ENCODE peak calls at places on chromosomes 3 and 15, in nine cellular contexts. Q, D, W, Z, C, N, B, G and S are unnamed samples.

GRCh38 chr3:71087109-71088018 is 496.2 kb downstream of the FOXP1 start:
- DNase-seq in Q (peak), D (no peak), W (peak), Z (peak), C (no peak), N (peak), B (no peak), G (peak), S (peak)

GRCh38 chr3:48984648-48985047 is 5.4 kb upstream of the P4HTM start:
- DNase-seq in Q (no peak), D (no peak), W (no peak), Z (no peak), C (no peak), N (no peak), B (no peak), G (no peak), S (no peak)

GRCh38 chr3:128492353-128493220 is at the start of gene GATA2:
- DNase-seq in Q (peak), D (peak), W (no peak), Z (no peak), C (no peak), N (peak), B (no peak), G (peak), S (no peak)

GRCh38 chr3:105629725-105630124 is 239.1 kb downstream of the CBLB start:
- DNase-seq in Q (no peak), D (no peak), W (no peak), Z (no peak), C (no peak), N (no peak), B (no peak), G (no peak), S (no peak)

GRCh38 chr3:150544040-150544439 is 2.3 kb downstream of the SERP1 start:
- DNase-seq in Q (peak), D (no peak), W (no peak), Z (no peak), C (no peak), N (no peak), B (no peak), G (no peak), S (no peak)

GRCh38 chr3:194275721-194276120 is 75.4 kb downstream of the CPN2 start:
- DNase-seq in Q (no peak), D (no peak), W (no peak), Z (no peak), C (no peak), N (peak), B (no peak), G (no peak), S (no peak)

GRCh38 chr15:90994059-90994416 is 297 bp downstream of the PRC1 start:
- DNase-seq in Q (no peak), D (peak), W (no peak), Z (peak), C (no peak), N (peak), B (no peak), G (peak), S (no peak)

GRCh38 chr3:156812521-156813335 is 13.4 kb upstream of the LEKR1 start:
- DNase-seq in Q (no peak), D (peak), W (no peak), Z (peak), C (peak), N (peak), B (no peak), G (no peak), S (no peak)

GRCh38 chr15:39434126-39434525 is 146.8 kb upstream of the THBS1 start:
- DNase-seq in Q (peak), D (no peak), W (no peak), Z (no peak), C (no peak), N (no peak), B (no peak), G (no peak), S (no peak)

GRCh38 chr3:106688463-106688862 is 688.8 kb upstream of the CCDC54 start:
- DNase-seq in Q (peak), D (peak), W (no peak), Z (no peak), C (peak), N (no peak), B (no peak), G (no peak), S (no peak)

GRCh38 chr15:63517614-63518013 is 13.2 kb downstream of the USP3 start:
- DNase-seq in Q (no peak), D (no peak), W (no peak), Z (no peak), C (no peak), N (no peak), B (no peak), G (no peak), S (no peak)

GRCh38 chr15:89089316-89090230 is 1.3 kb downstream of the ABHD2 start:
- DNase-seq in Q (no peak), D (no peak), W (no peak), Z (no peak), C (no peak), N (no peak), B (no peak), G (no peak), S (no peak)

GRCh38 chr3:123471106-123471505 is 22.2 kb upstream of the ADCY5 start:
- DNase-seq in Q (no peak), D (no peak), W (no peak), Z (no peak), C (no peak), N (no peak), B (no peak), G (no peak), S (no peak)

GRCh38 chr15:99423186-99424130 is 142.3 kb upstream of the MEF2A start:
- DNase-seq in Q (no peak), D (no peak), W (no peak), Z (no peak), C (no peak), N (peak), B (no peak), G (no peak), S (no peak)

GRCh38 chr3:179929091-179929529 is 107.6 kb downstream of the PEX5L start:
- DNase-seq in Q (peak), D (peak), W (peak), Z (peak), C (peak), N (peak), B (peak), G (peak), S (no peak)

GRCh38 chr3:177833392-177833791 is 636.1 kb upstream of the TBL1XR1 start:
- DNase-seq in Q (no peak), D (no peak), W (no peak), Z (no peak), C (peak), N (no peak), B (no peak), G (no peak), S (no peak)

GRCh38 chr3:171712168-171712938 is 97.9 kb downstream of the PLD1 start:
- DNase-seq in Q (peak), D (no peak), W (no peak), Z (no peak), C (no peak), N (no peak), B (no peak), G (no peak), S (no peak)

GRCh38 chr3:195162033-195162669 is 108.8 kb downstream of the XXYLT1 start:
- DNase-seq in Q (no peak), D (no peak), W (no peak), Z (peak), C (no peak), N (no peak), B (no peak), G (no peak), S (no peak)

GRCh38 chr3:104279617-104280016 is 1087.1 kb upstream of the ALCAM start:
- DNase-seq in Q (peak), D (no peak), W (no peak), Z (no peak), C (no peak), N (no peak), B (no peak), G (no peak), S (no peak)

GRCh38 chr15:53962646-53963561 is 15.3 kb upstream of the UNC13C start:
- DNase-seq in Q (peak), D (no peak), W (peak), Z (no peak), C (peak), N (peak), B (no peak), G (no peak), S (no peak)

GRCh38 chr3:159418571-159419526 is 569.8 kb upstream of the IL12A start:
- DNase-seq in Q (peak), D (no peak), W (no peak), Z (no peak), C (no peak), N (no peak), B (no peak), G (no peak), S (no peak)

GRCh38 chr3:98003306-98003969 is 31.2 kb upstream of the RIOX2 start:
- DNase-seq in Q (no peak), D (no peak), W (no peak), Z (no peak), C (no peak), N (no peak), B (no peak), G (no peak), S (no peak)

GRCh38 chr3:40079845-40080240 is 229.7 kb upstream of the EIF1B start:
- DNase-seq in Q (no peak), D (no peak), W (no peak), Z (no peak), C (no peak), N (no peak), B (no peak), G (no peak), S (no peak)

GRCh38 chr3:58190291-58190690 is 20.5 kb downstream of the DNASE1L3 start:
- DNase-seq in Q (no peak), D (no peak), W (no peak), Z (no peak), C (no peak), N (no peak), B (no peak), G (no peak), S (no peak)

GRCh38 chr3:47005212-47006144 is 26.0 kb downstream of the NBEAL2 start:
- DNase-seq in Q (no peak), D (peak), W (no peak), Z (no peak), C (no peak), N (peak), B (no peak), G (no peak), S (no peak)

GRCh38 chr15:62497356-62497755 is 332.3 kb upstream of the C2CD4B start:
- DNase-seq in Q (peak), D (no peak), W (no peak), Z (no peak), C (no peak), N (no peak), B (no peak), G (no peak), S (no peak)

GRCh38 chr3:24182756-24183155 is 237.7 kb downstream of the NR1D2 start:
- DNase-seq in Q (no peak), D (no peak), W (no peak), Z (no peak), C (no peak), N (no peak), B (no peak), G (no peak), S (no peak)

GRCh38 chr15:70717237-70717793 is 46.0 kb downstream of the UACA start:
- DNase-seq in Q (peak), D (no peak), W (no peak), Z (no peak), C (no peak), N (no peak), B (no peak), G (no peak), S (no peak)

GRCh38 chr3:40417845-40418543 is 31.0 kb downstream of the ENTPD3 start:
- DNase-seq in Q (no peak), D (no peak), W (no peak), Z (no peak), C (no peak), N (no peak), B (no peak), G (no peak), S (no peak)

GRCh38 chr3:16101295-16102186 is 72.9 kb upstream of the GALNT15 start:
- DNase-seq in Q (no peak), D (no peak), W (no peak), Z (no peak), C (no peak), N (no peak), B (no peak), G (no peak), S (no peak)

GRCh38 chr15:74791667-74792066 is 9.8 kb downstream of the CSK start:
- DNase-seq in Q (no peak), D (no peak), W (no peak), Z (no peak), C (no peak), N (no peak), B (no peak), G (no peak), S (no peak)

GRCh38 chr15:51265037-51265555 is 73.3 kb downstream of the CYP19A1 start:
- DNase-seq in Q (peak), D (no peak), W (no peak), Z (no peak), C (no peak), N (no peak), B (no peak), G (no peak), S (no peak)

GRCh38 chr15:71079208-71080044 is 35.8 kb upstream of the THSD4 start:
- DNase-seq in Q (peak), D (no peak), W (no peak), Z (no peak), C (no peak), N (no peak), B (no peak), G (no peak), S (no peak)

GRCh38 chr3:135192929-135193328 is 397.9 kb downstream of the EPHB1 start:
- DNase-seq in Q (no peak), D (no peak), W (no peak), Z (no peak), C (no peak), N (no peak), B (no peak), G (no peak), S (no peak)

GRCh38 chr3:23590424-23590823 is 215.3 kb upstream of the UBE2E1 start:
- DNase-seq in Q (no peak), D (no peak), W (no peak), Z (no peak), C (no peak), N (no peak), B (no peak), G (no peak), S (no peak)